ENCODE peak calls at places on chromosomes 11 and 22, in eight cellular contexts. T is WTC11; L is activated CD4-positive, alpha-beta T cell treated with anti-CD3 and anti-CD28 coated beads for 48 hours; F is astrocyte of the spinal cord; P is lung microvascular endothelial cell; X is Calu3; Z is AG20443; W is stimulated activated CD4-positive, alpha-beta T cell treated with anti-CD3 and anti-CD28 coated beads, TNF-alpha, amount 100 ng/mL, for 48 hours. E is an unnamed sample.

GRCh38 chr11:117443269-117444186 is 115.9 kb downstream of the CEP164 start:
- DNase-seq in T (peak; percentile 84), L (peak; percentile 41), F (no peak), P (peak; percentile 56), X (peak; percentile 35), Z (peak; percentile 84), W (no peak), E (peak; percentile 12)

GRCh38 chr11:61564936-61565696 is 15.8 kb downstream of the SYT7 start:
- DNase-seq in T (no peak), L (no peak), F (no peak), P (no peak), X (no peak), Z (no peak), W (no peak), E (no peak)

GRCh38 chr11:2787816-2788750 is 88.3 kb upstream of the KCNQ1OT1 start:
- DNase-seq in T (peak; percentile 23), L (no peak), F (no peak), P (no peak), X (no peak), Z (no peak), W (no peak), E (no peak)

GRCh38 chr11:61973603-61974162 is 6.2 kb upstream of the FTH1 start:
- DNase-seq in T (no peak), L (no peak), F (no peak), P (peak; percentile 38), X (no peak), Z (no peak), W (no peak), E (no peak)

GRCh38 chr11:10845589-10845988 is 12.3 kb downstream of the ZBED5 start:
- DNase-seq in T (no peak), L (no peak), F (no peak), P (no peak), X (no peak), Z (no peak), W (no peak), E (no peak)

GRCh38 chr11:19442554-19442910 is 201.8 kb upstream of the E2F8 start:
- DNase-seq in T (no peak), L (no peak), F (no peak), P (no peak), X (no peak), Z (no peak), W (no peak), E (no peak)

GRCh38 chr11:61068581-61068980 is 33.7 kb upstream of the CD5 start:
- DNase-seq in T (no peak), L (no peak), F (no peak), P (no peak), X (no peak), Z (no peak), W (no peak), E (no peak)

GRCh38 chr22:30968015-30968923 is at the start of gene MORC2:
- DNase-seq in T (peak; percentile 72), L (no peak), F (peak; percentile 57), P (peak; percentile 82), X (peak; percentile 58), Z (no peak), W (peak; percentile 3), E (no peak)

GRCh38 chr22:26713823-26714449 is 56.5 kb downstream of the MIAT start:
- DNase-seq in T (no peak), L (no peak), F (peak; percentile 31), P (peak; percentile 34), X (no peak), Z (peak; percentile 85), W (no peak), E (no peak)

GRCh38 chr11:88169481-88169880 is 5.8 kb downstream of the RAB38 start:
- DNase-seq in T (no peak), L (no peak), F (no peak), P (no peak), X (no peak), Z (no peak), W (no peak), E (peak; percentile 56)

GRCh38 chr11:110125632-110126031 is 32.4 kb downstream of the ZC3H12C start:
- DNase-seq in T (no peak), L (no peak), F (peak; percentile 62), P (no peak), X (no peak), Z (peak; percentile 10), W (no peak), E (no peak)

GRCh38 chr11:134272381-134273316 is 3.5 kb upstream of the GLB1L3 start:
- DNase-seq in T (peak; percentile 77), L (no peak), F (no peak), P (peak; percentile 28), X (no peak), Z (peak; percentile 63), W (no peak), E (no peak)

GRCh38 chr11:126398296-126398695 is 42.8 kb downstream of the ST3GAL4 start:
- DNase-seq in T (no peak), L (no peak), F (no peak), P (no peak), X (no peak), Z (no peak), W (no peak), E (no peak)

GRCh38 chr11:43575931-43576833 is 104.4 kb upstream of the HSD17B12 start:
- DNase-seq in T (no peak), L (no peak), F (peak; percentile 28), P (no peak), X (no peak), Z (no peak), W (no peak), E (no peak)

GRCh38 chr11:64455436-64456261 is 96.7 kb downstream of the RPS6KA4 start:
- DNase-seq in T (no peak), L (no peak), F (no peak), P (no peak), X (no peak), Z (no peak), W (no peak), E (no peak)

GRCh38 chr22:24060375-24060788 is 49.3 kb downstream of the CABIN1 start:
- DNase-seq in T (no peak), L (no peak), F (peak; percentile 93), P (peak; percentile 78), X (no peak), Z (peak; percentile 92), W (no peak), E (peak; percentile 11)

GRCh38 chr11:21883354-21883753 is 309.5 kb upstream of the ANO5 start:
- DNase-seq in T (no peak), L (no peak), F (no peak), P (no peak), X (no peak), Z (no peak), W (no peak), E (no peak)

GRCh38 chr11:127042445-127042844 is 41.9 kb upstream of the KIRREL3 start:
- DNase-seq in T (no peak), L (no peak), F (peak; percentile 13), P (no peak), X (no peak), Z (peak; percentile 75), W (no peak), E (no peak)

GRCh38 chr11:114160884-114161283 is 101.4 kb downstream of the ZBTB16 start:
- DNase-seq in T (no peak), L (no peak), F (peak; percentile 55), P (no peak), X (no peak), Z (no peak), W (no peak), E (no peak)

GRCh38 chr11:76206327-76207081 is at the start of gene WNT11:
- DNase-seq in T (peak; percentile 70), L (peak; percentile 23), F (peak; percentile 12), P (no peak), X (peak; percentile 57), Z (peak; percentile 72), W (no peak), E (no peak)

GRCh38 chr11:118742304-118742703 is 48.7 kb downstream of the DDX6 start:
- DNase-seq in T (no peak), L (no peak), F (no peak), P (no peak), X (no peak), Z (no peak), W (no peak), E (no peak)

GRCh38 chr11:17629113-17629512 is 82.1 kb downstream of the OTOG start:
- DNase-seq in T (no peak), L (no peak), F (no peak), P (no peak), X (no peak), Z (no peak), W (no peak), E (no peak)

GRCh38 chr11:82680252-82680651 is 53.4 kb downstream of the FAM181B start:
- DNase-seq in T (no peak), L (no peak), F (no peak), P (no peak), X (no peak), Z (no peak), W (no peak), E (no peak)

GRCh38 chr22:21951931-21952465 is 650 bp downstream of the PPM1F start:
- DNase-seq in T (peak; percentile 62), L (peak; percentile 34), F (peak; percentile 48), P (peak; percentile 65), X (peak; percentile 49), Z (peak; percentile 58), W (no peak), E (no peak)

GRCh38 chr11:43687120-43687791 is 6.7 kb downstream of the HSD17B12 start:
- DNase-seq in T (no peak), L (no peak), F (peak; percentile 19), P (peak; percentile 47), X (no peak), Z (peak; percentile 13), W (no peak), E (no peak)

GRCh38 chr22:50268655-50269113 is 1.5 kb downstream of the MAPK11 start:
- DNase-seq in T (no peak), L (no peak), F (no peak), P (peak; percentile 54), X (peak; percentile 62), Z (no peak), W (no peak), E (no peak)